ENCODE peak calls at places on chromosomes 7 and 10, in nine cellular contexts. H, K, M, F, J, W, D, A and T are unnamed samples.

GRCh38 chr10:31836569-31837406 is 91.8 kb downstream of the ARHGAP12 start:
- DNase-seq in W (no peak), D (peak; percentile 37), H (peak; percentile 48), F (peak; percentile 70), A (no peak), K (no peak), J (no peak), M (peak; percentile 36), T (peak; percentile 23)

GRCh38 chr7:129739427-129739826 is 127.9 kb downstream of the NRF1 start:
- DNase-seq in K (peak; percentile 36), D (no peak), H (peak; percentile 76), A (no peak), J (no peak), M (no peak), W (no peak), F (peak; percentile 34), T (peak; percentile 20)

GRCh38 chr7:80078159-80078731 is 56.4 kb upstream of the GNAI1 start:
- DNase-seq in K (no peak), W (no peak), M (peak; percentile 15), J (no peak), H (peak; percentile 40), F (peak; percentile 47), D (peak; percentile 4), A (no peak), T (no peak)

GRCh38 chr10:32692174-32692573 is 246.2 kb downstream of the CCDC7 start:
- DNase-seq in J (peak; percentile 56), A (no peak), K (no peak), M (no peak), D (no peak), F (peak; percentile 62), W (no peak), H (peak; percentile 89), T (peak; percentile 87)

GRCh38 chr10:128150045-128150493 is 23.8 kb upstream of the MKI67 start:
- DNase-seq in A (peak; percentile 86), M (peak; percentile 81), J (peak; percentile 9), F (peak; percentile 89), H (peak; percentile 51), K (peak; percentile 39), D (peak; percentile 79), W (peak; percentile 85), T (no peak)

GRCh38 chr7:134737561-134738353 is 41.7 kb upstream of the CALD1 start:
- DNase-seq in A (no peak), K (no peak), M (no peak), J (peak; percentile 81), D (peak; percentile 28), H (peak; percentile 83), W (no peak), F (peak; percentile 36), T (peak; percentile 85)

GRCh38 chr7:135411098-135411497 is 98.8 kb downstream of the CNOT4 start:
- DNase-seq in K (no peak), W (no peak), D (peak; percentile 7), F (no peak), H (no peak), A (no peak), M (no peak), J (no peak), T (no peak)

GRCh38 chr10:124450010-124450782 is at the start of gene NKX1-2:
- DNase-seq in H (no peak), F (peak; percentile 23), K (no peak), J (no peak), M (no peak), D (no peak), W (no peak), A (no peak), T (no peak)

GRCh38 chr7:105098863-105099515 is 85.0 kb downstream of the KMT2E start:
- DNase-seq in W (no peak), A (no peak), M (no peak), H (peak; percentile 23), F (no peak), D (peak; percentile 38), K (no peak), J (no peak), T (no peak)

GRCh38 chr10:131851332-131851731 is 49.5 kb upstream of the PPP2R2D start:
- DNase-seq in K (no peak), W (peak; percentile 22), A (peak; percentile 1), H (no peak), D (no peak), J (no peak), F (no peak), M (no peak), T (no peak)

GRCh38 chr10:82969405-82969804 is 1094.4 kb downstream of the NRG3 start:
- DNase-seq in F (peak; percentile 66), W (no peak), H (peak; percentile 4), M (no peak), K (no peak), A (no peak), D (no peak), J (peak; percentile 3), T (peak; percentile 20)

GRCh38 chr10:70078329-70078728 is 25.7 kb downstream of the MACROH2A2 start:
- DNase-seq in K (no peak), D (no peak), W (no peak), H (no peak), A (no peak), M (no peak), F (no peak), J (no peak), T (no peak)

GRCh38 chr7:12458520-12459131 is 55.0 kb upstream of the VWDE start:
- DNase-seq in M (peak; percentile 43), J (no peak), F (peak; percentile 72), K (no peak), A (no peak), D (peak; percentile 31), W (no peak), H (peak; percentile 25), T (peak; percentile 28)

GRCh38 chr7:74599251-74599650 is 58.3 kb upstream of the GTF2I start:
- DNase-seq in M (no peak), F (no peak), W (no peak), H (no peak), D (no peak), A (no peak), J (no peak), K (no peak), T (no peak)
- H3K4me3 ChIP-seq in M (no peak overlapping the region), F (no peak overlapping the region), W (no peak overlapping the region), H (no peak overlapping the region), D (no peak overlapping the region), A (no peak overlapping the region), J (no peak overlapping the region), K (no peak overlapping the region), T (no peak overlapping the region)

GRCh38 chr10:49227406-49227805 is 39.2 kb upstream of the TMEM273 start:
- DNase-seq in A (no peak), M (no peak), K (no peak), J (no peak), H (no peak), W (no peak), D (no peak), F (no peak), T (no peak)
- H3K4me3 ChIP-seq in A (no peak overlapping the region), M (no peak overlapping the region), K (no peak overlapping the region), J (no peak overlapping the region), H (no peak overlapping the region), W (no peak overlapping the region), D (no peak overlapping the region), F (no peak overlapping the region), T (no peak overlapping the region)

DNA sequence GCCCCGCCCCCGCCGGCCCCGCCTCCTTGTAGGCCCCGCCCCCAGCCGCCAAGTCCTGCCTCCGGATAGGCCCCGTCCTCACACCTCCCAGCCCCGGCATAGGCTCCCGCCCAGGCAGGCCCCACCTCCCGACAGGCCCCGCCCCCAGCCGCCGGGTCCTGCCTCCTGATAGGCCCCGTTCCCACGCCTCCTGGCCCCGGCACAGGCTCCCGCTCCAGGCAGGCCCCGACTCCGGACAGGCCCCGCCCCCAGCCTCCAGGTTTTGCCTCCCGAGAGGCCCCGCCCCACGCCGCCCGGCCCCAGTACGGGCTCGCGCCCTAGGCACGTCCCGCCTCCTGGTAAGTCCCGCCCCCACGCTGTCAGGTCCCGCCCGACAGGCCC is 232 bp upstream of the MICALL2 start:
- DNase-seq in W (peak; percentile 100), D (peak; percentile 96), F (peak; percentile 99), J (peak; percentile 94), H (peak; percentile 97), K (peak; percentile 99), A (peak; percentile 100), M (peak; percentile 99), T (peak; percentile 94)
- H3K4me3 ChIP-seq in W (peak overlapping the region; percentile 70), D (no peak overlapping the region), F (peak overlapping the region; percentile 89), J (peak overlapping the region; percentile 80), H (peak overlapping the region; percentile 79), K (peak overlapping the region; percentile 56), A (peak overlapping the region; percentile 86), M (peak overlapping the region; percentile 96), T (peak overlapping the region; percentile 69)

GRCh38 chr10:72353028-72353962 is 1.4 kb downstream of the DNAJB12 start:
- DNase-seq in F (peak; percentile 72), D (no peak), K (no peak), H (peak; percentile 40), A (no peak), W (no peak), J (no peak), M (peak; percentile 36), T (no peak)

GRCh38 chr10:72354356-72355213 is at the start of gene DNAJB12:
- DNase-seq in F (peak; percentile 98), K (peak; percentile 83), A (peak; percentile 94), M (peak; percentile 96), D (peak; percentile 96), W (peak; percentile 96), H (peak; percentile 95), J (peak; percentile 89), T (peak; percentile 92)

GRCh38 chr10:72356115-72356514 is 1.4 kb upstream of the DNAJB12 start:
- DNase-seq in M (no peak), H (no peak), K (no peak), F (no peak), J (no peak), D (no peak), A (no peak), W (no peak), T (no peak)

GRCh38 chr10:72355214-72355555 is 466 bp upstream of the DNAJB12 start:
- DNase-seq in K (no peak), J (no peak), W (no peak), A (no peak), H (no peak), F (no peak), D (no peak), M (no peak), T (no peak)

GRCh38 chr10:72353963-72354355 is 760 bp downstream of the DNAJB12 start:
- DNase-seq in W (peak; percentile 74), H (peak; percentile 15), F (peak; percentile 55), K (no peak), A (no peak), M (peak; percentile 21), D (no peak), J (no peak), T (no peak)
- H3K4me3 ChIP-seq in W (peak overlapping the region; percentile 75), H (peak overlapping the region; percentile 82), F (peak overlapping the region; percentile 91), K (peak overlapping the region; percentile 53), A (peak overlapping the region; percentile 78), M (peak overlapping the region; percentile 65), D (peak overlapping the region; percentile 91), J (peak overlapping the region; percentile 84), T (peak overlapping the region; percentile 73)